ENCODE peak calls at places on chromosome 10, in seven cellular contexts. N, A, O, V, X, E and P are unnamed samples.

GRCh38 chr10:9342865-9343450 is 1288.5 kb downstream of the GATA3 start:
- DNase-seq in N (peak; percentile 84), A (no peak), O (no peak), V (no peak), X (peak; percentile 25), E (peak; percentile 44), P (no peak)

GRCh38 chr10:15427836-15428414 is 56.8 kb upstream of the FAM171A1 start:
- DNase-seq in N (peak; percentile 62), A (no peak), O (no peak), V (no peak), X (no peak), E (peak; percentile 31), P (peak; percentile 46)

GRCh38 chr10:69179089-69179742 is 818 bp upstream of the SUPV3L1 start:
- DNase-seq in N (peak; percentile 11), A (no peak), O (peak; percentile 37), V (no peak), X (no peak), E (no peak), P (no peak)

GRCh38 chr10:44978570-44979280 is at the start of gene DEPP1:
- DNase-seq in N (peak; percentile 87), A (peak; percentile 92), O (peak; percentile 98), V (peak; percentile 91), X (no peak), E (peak; percentile 81), P (no peak)

GRCh38 chr10:35884657-35885071 is 242.6 kb upstream of the FZD8 start:
- DNase-seq in N (peak; percentile 68), A (no peak), O (no peak), V (no peak), X (no peak), E (no peak), P (no peak)

GRCh38 chr10:66457629-66458028 is 468.2 kb upstream of the LRRTM3 start:
- DNase-seq in N (no peak), A (no peak), O (no peak), V (no peak), X (no peak), E (no peak), P (no peak)

GRCh38 chr10:78516741-78517140 is 483.1 kb downstream of the RPS24 start:
- DNase-seq in N (no peak), A (no peak), O (no peak), V (no peak), X (no peak), E (no peak), P (no peak)

GRCh38 chr10:13990918-13991317 is 339.8 kb downstream of the FRMD4A start:
- DNase-seq in N (no peak), A (no peak), O (peak; percentile 14), V (no peak), X (no peak), E (no peak), P (no peak)

GRCh38 chr10:1402821-1403507 is 334.4 kb downstream of the ADARB2 start:
- DNase-seq in N (no peak), A (no peak), O (no peak), V (no peak), X (no peak), E (no peak), P (no peak)

GRCh38 chr10:98528785-98529183 is 82.0 kb upstream of the HPS1 start:
- DNase-seq in N (no peak), A (no peak), O (no peak), V (no peak), X (no peak), E (no peak), P (no peak)

GRCh38 chr10:30454744-30455498 is 20.9 kb downstream of the MAP3K8 start:
- DNase-seq in N (no peak), A (no peak), O (no peak), V (no peak), X (no peak), E (peak; percentile 45), P (no peak)

GRCh38 chr10:130802301-130802700 is 509.2 kb downstream of the TCERG1L start:
- DNase-seq in N (no peak), A (no peak), O (no peak), V (no peak), X (no peak), E (no peak), P (no peak)

GRCh38 chr10:31678573-31679122 is 250.0 kb downstream of the ARHGAP12 start:
- DNase-seq in N (no peak), A (no peak), O (no peak), V (peak; percentile 20), X (no peak), E (no peak), P (no peak)

GRCh38 chr10:32481606-32482005 is 35.7 kb downstream of the CCDC7 start:
- DNase-seq in N (no peak), A (no peak), O (no peak), V (no peak), X (no peak), E (no peak), P (no peak)

GRCh38 chr10:80590585-80591125 is 53.0 kb downstream of the SH2D4B start:
- DNase-seq in N (no peak), A (no peak), O (no peak), V (no peak), X (no peak), E (peak; percentile 94), P (no peak)

GRCh38 chr10:97796651-97797050 is 24.9 kb upstream of the SFRP5 start:
- DNase-seq in N (no peak), A (no peak), O (no peak), V (no peak), X (peak; percentile 38), E (no peak), P (no peak)

GRCh38 chr10:132547421-132547861 is 9.9 kb downstream of the INPP5A start:
- DNase-seq in N (no peak), A (no peak), O (no peak), V (peak; percentile 12), X (no peak), E (no peak), P (no peak)

GRCh38 chr10:51445587-51445986 is 253.8 kb downstream of the CSTF2T start:
- DNase-seq in N (no peak), A (no peak), O (no peak), V (no peak), X (no peak), E (no peak), P (no peak)
- H3K4me3 ChIP-seq in N (no peak overlapping the region), A (no peak overlapping the region), O (no peak overlapping the region), V (peak overlapping the region; percentile 29), X (no peak overlapping the region), E (no peak overlapping the region), P (no peak overlapping the region)

GRCh38 chr10:100518761-100519241 is 860 bp downstream of the SEC31B start:
- DNase-seq in N (peak; percentile 83), A (no peak), O (peak; percentile 93), V (peak; percentile 39), X (peak; percentile 60), E (peak; percentile 74), P (peak; percentile 44)
- H3K4me3 ChIP-seq in N (peak overlapping the region; percentile 60), A (no peak overlapping the region), O (no peak overlapping the region), V (peak overlapping the region; percentile 72), X (no peak overlapping the region), E (no peak overlapping the region), P (peak overlapping the region; percentile 38)

GRCh38 chr10:103854687-103855423 is 521 bp downstream of the SH3PXD2A start:
- DNase-seq in N (peak; percentile 63), A (no peak), O (peak; percentile 58), V (peak; percentile 54), X (peak; percentile 24), E (no peak), P (no peak)

GRCh38 chr10:103854265-103854686 is 1.1 kb downstream of the SH3PXD2A start:
- DNase-seq in N (peak; percentile 65), A (no peak), O (peak; percentile 66), V (no peak), X (no peak), E (no peak), P (no peak)

GRCh38 chr10:103852856-103853255 is 2.5 kb downstream of the SH3PXD2A start:
- DNase-seq in N (no peak), A (no peak), O (no peak), V (peak; percentile 23), X (no peak), E (no peak), P (no peak)

GRCh38 chr10:103852189-103852711 is 3.1 kb downstream of the SH3PXD2A start:
- DNase-seq in N (no peak), A (no peak), O (no peak), V (peak; percentile 30), X (no peak), E (no peak), P (no peak)

DNA sequence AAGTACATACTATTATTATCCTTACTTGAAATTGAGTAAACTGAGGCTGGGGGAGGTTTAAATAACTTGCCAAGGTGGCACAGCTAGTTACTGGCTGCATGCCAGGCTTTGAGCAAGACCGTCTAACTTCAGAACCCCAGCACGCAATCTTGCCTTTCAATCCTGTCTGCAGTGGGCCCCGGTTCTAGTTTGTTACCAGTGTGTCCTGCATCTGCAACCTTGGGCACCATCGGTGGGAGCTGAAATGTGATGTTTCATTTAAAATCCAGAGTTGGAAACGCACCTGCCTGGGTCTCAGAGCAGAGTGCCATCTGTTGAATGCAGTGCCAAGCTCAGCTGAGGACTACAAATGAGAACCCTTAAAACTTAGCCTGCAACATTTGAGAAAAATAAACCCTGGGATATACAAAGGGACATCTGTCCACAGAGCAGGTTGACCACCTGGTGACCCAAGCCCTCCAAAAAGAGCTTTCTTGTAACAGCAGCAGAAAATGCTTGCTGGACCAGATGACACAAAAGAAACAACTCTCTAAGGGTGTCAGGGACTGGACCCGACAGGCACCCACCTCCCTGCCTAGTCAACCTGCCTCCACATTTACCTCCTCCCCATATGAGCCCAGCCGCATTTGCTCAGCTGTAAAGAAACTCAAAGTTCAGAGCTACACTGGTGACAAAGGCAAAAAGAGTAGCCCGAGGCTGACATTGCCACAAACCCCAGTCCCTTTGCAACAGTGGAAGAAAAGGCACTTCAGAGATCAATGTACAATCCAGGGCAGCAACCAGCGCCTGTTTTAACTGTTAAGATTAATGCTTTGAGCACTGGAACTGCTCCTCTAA is 1.7 kb downstream of the SH3PXD2A start:
- DNase-seq in N (no peak), A (no peak), O (peak; percentile 56), V (no peak), X (no peak), E (no peak), P (no peak)
- H3K4me3 ChIP-seq in N (peak overlapping the region; percentile 67), A (no peak overlapping the region), O (no peak overlapping the region), V (peak overlapping the region; percentile 96), X (peak overlapping the region; percentile 65), E (peak overlapping the region; percentile 68), P (peak overlapping the region; percentile 50)

GRCh38 chr10:68047554-68048327 is 27.3 kb downstream of the HERC4 start:
- DNase-seq in N (no peak), A (no peak), O (no peak), V (no peak), X (no peak), E (no peak), P (no peak)

GRCh38 chr10:68043030-68043429 is 32.1 kb downstream of the HERC4 start:
- DNase-seq in N (no peak), A (no peak), O (no peak), V (no peak), X (no peak), E (peak; percentile 31), P (no peak)

GRCh38 chr10:68047088-68047487 is 28.0 kb downstream of the HERC4 start:
- DNase-seq in N (no peak), A (no peak), O (no peak), V (no peak), X (no peak), E (no peak), P (no peak)

GRCh38 chr10:68049289-68050078 is 25.6 kb downstream of the HERC4 start:
- DNase-seq in N (no peak), A (no peak), O (no peak), V (no peak), X (no peak), E (no peak), P (no peak)

DNA sequence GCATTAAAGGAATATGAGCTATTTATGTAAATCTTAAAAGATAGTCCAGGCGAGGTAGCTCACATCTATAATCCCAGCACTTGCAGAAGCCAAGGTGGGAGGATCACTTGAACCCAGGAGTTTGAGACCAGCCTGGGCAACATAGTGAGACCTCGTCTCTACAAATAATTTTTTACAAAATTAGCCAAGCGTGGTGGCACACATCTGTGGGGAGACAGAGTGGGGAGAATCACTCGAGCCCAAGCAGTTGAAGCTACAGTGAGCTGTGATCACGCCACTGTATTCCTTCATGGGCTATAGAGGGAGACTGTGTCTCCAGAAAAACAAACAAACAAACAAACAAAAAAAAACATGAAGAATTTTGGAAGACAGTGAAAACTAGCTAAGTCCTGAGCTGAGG is 28.4 kb downstream of the HERC4 start:
- DNase-seq in N (no peak), A (no peak), O (no peak), V (no peak), X (no peak), E (no peak), P (no peak)
- H3K4me3 ChIP-seq in N (no peak overlapping the region), A (no peak overlapping the region), O (no peak overlapping the region), V (no peak overlapping the region), X (peak overlapping the region; percentile 8), E (no peak overlapping the region), P (no peak overlapping the region)